ENCODE peak calls at places on chromosome 20, in seven cellular contexts. W is hypothalamus, H is EL, S is NCI-H1930, I is HuH-7.5, O is ACHN, D is iPS DF 6.9. Z is an unnamed sample.

GRCh38 chr20:41166201-41167117 is 29.1 kb downstream of the PLCG1 start:
- DNase-seq in W (no peak), H (no peak), S (no peak), I (no peak), O (no peak), D (no peak), Z (no peak)

GRCh38 chr20:48801197-48801596 is 26.6 kb downstream of the PREX1 start:
- DNase-seq in W (no peak), H (no peak), S (no peak), I (no peak), O (no peak), D (no peak), Z (no peak)

GRCh38 chr20:48070961-48071645 is 285.8 kb upstream of the SULF2 start:
- DNase-seq in W (no peak), H (no peak), S (no peak), I (no peak), O (no peak), D (no peak), Z (no peak)

GRCh38 chr20:38073307-38074010 is 39.9 kb downstream of the RPRD1B start:
- DNase-seq in W (no peak), H (peak), S (peak), I (peak), O (peak), D (peak), Z (no peak)

GRCh38 chr20:46088409-46089075 is 1.2 kb downstream of the NCOA5 start:
- DNase-seq in W (no peak), H (peak), S (no peak), I (peak), O (peak), D (no peak), Z (no peak)

GRCh38 chr20:62735331-62735821 is 26.7 kb downstream of the NTSR1 start:
- DNase-seq in W (no peak), H (no peak), S (no peak), I (no peak), O (no peak), D (no peak), Z (peak)

GRCh38 chr20:2795451-2795850 is 5.0 kb downstream of the CPXM1 start:
- DNase-seq in W (no peak), H (no peak), S (no peak), I (no peak), O (no peak), D (no peak), Z (no peak)

GRCh38 chr20:34220581-34220980 is 20.6 kb upstream of the ASIP start:
- DNase-seq in W (no peak), H (peak), S (no peak), I (no peak), O (no peak), D (no peak), Z (no peak)

GRCh38 chr20:61885759-61886715 is 179.6 kb downstream of the TAF4 start:
- DNase-seq in W (no peak), H (no peak), S (no peak), I (no peak), O (no peak), D (no peak), Z (no peak)

GRCh38 chr20:3797592-3798404 is 1.7 kb downstream of the CDC25B start:
- DNase-seq in W (no peak), H (peak), S (no peak), I (no peak), O (no peak), D (no peak), Z (no peak)

Z was measured in head of caudate nucleus.